ENCODE peak calls at places on chromosomes 3 and 15, in ten cellular contexts. O is amniotic epithelial cell; P is NCI-H510A treated with DMSO at 0.1 percent for 48 hours; D is ACHN; B is posterior cingulate gyrus; C is LoVo; I is pancreas; Y is stimulated activated CD8-positive, alpha-beta memory T cell treated with anti-CD3 and anti-CD28 coated beads, Interleukin-15, amount 100 ng/mL, for 1 hour; W is stimulated activated naive CD4-positive, alpha-beta T cell; J is SW 1271. Q is an unnamed sample.

GRCh38 chr15:66657062-66658020 is 44.7 kb upstream of the SMAD6 start:
- DNase-seq in Y (no peak), W (no peak), P (no peak), O (peak; percentile 51), D (no peak), J (no peak), I (no peak), C (no peak), B (no peak), Q (peak; percentile 46)

GRCh38 chr3:64264491-64265109 is 39.3 kb upstream of the PRICKLE2 start:
- DNase-seq in P (no peak), J (no peak), I (no peak), O (peak; percentile 90), C (peak; percentile 5), W (no peak), Y (no peak), B (no peak), D (no peak), Q (peak; percentile 17)

GRCh38 chr15:95826831-95827230 is 503.7 kb upstream of the NR2F2 start:
- DNase-seq in W (no peak), I (no peak), C (no peak), B (no peak), Y (no peak), P (no peak), D (peak; percentile 6), J (no peak), O (no peak), Q (no peak)

GRCh38 chr15:38211249-38211648 is 41.4 kb upstream of the SPRED1 start:
- DNase-seq in B (no peak), P (no peak), I (no peak), D (no peak), C (no peak), J (no peak), W (no peak), Y (no peak), O (no peak), Q (no peak)

GRCh38 chr3:63911901-63912767 is at the start of gene SCAANT1:
- DNase-seq in O (peak; percentile 89), I (peak; percentile 93), J (peak; percentile 62), Y (peak; percentile 65), C (peak; percentile 84), P (peak; percentile 53), W (peak; percentile 80), D (peak; percentile 87), B (peak; percentile 96), Q (peak; percentile 92)

GRCh38 chr3:178170698-178171535 is 365.3 kb upstream of the KCNMB2 start:
- DNase-seq in W (no peak), O (peak; percentile 96), B (no peak), I (no peak), J (no peak), Y (no peak), P (no peak), D (peak; percentile 22), C (no peak), Q (peak; percentile 46)

GRCh38 chr3:149658444-149659172 is 783 bp upstream of the WWTR1 start:
- DNase-seq in P (peak; percentile 59), B (peak; percentile 91), W (no peak), D (peak; percentile 79), C (peak; percentile 68), I (peak; percentile 81), Y (peak; percentile 4), O (peak; percentile 83), J (peak; percentile 31), Q (peak; percentile 75)

GRCh38 chr3:72270072-72270611 is 485.2 kb upstream of the PROK2 start:
- DNase-seq in W (no peak), P (no peak), J (peak; percentile 2), O (peak; percentile 93), B (no peak), Y (no peak), D (peak; percentile 52), C (peak; percentile 67), I (peak; percentile 71), Q (peak; percentile 89)

GRCh38 chr15:80694624-80695098 is 449 bp upstream of the ABHD17C start:
- DNase-seq in D (peak; percentile 19), I (no peak), C (peak; percentile 26), Y (no peak), J (no peak), B (no peak), P (no peak), O (peak; percentile 14), W (no peak), Q (peak; percentile 26)

GRCh38 chr15:75178171-75178937 is 23.3 kb upstream of the C15orf39 start:
- DNase-seq in I (no peak), J (no peak), C (no peak), W (no peak), P (no peak), D (no peak), B (no peak), O (no peak), Y (no peak), Q (no peak)